ENCODE peak calls at places on chromosomes 1 and 21, in eight cellular contexts. I is cardiac muscle cell; W is IMR-90; N is breast epithelium; G is nephron progenitor cell; X is CD4-positive, alpha-beta T cell; T is GM12865; E is psoas muscle. M is an unnamed sample.

GRCh38 chr21:28872218-28872617 is 120.5 kb downstream of the LTN1 start:
- DNase-seq in I (no peak), N (no peak), E (no peak), G (no peak), W (no peak), T (no peak), X (no peak), M (no peak)

GRCh38 chr1:73382971-73383370 is 815.0 kb downstream of the LRRIQ3 start:
- DNase-seq in I (no peak), G (no peak), E (no peak), W (no peak), N (no peak), X (no peak), T (no peak), M (no peak)

GRCh38 chr1:201530741-201531521 is 8.0 kb upstream of the NAV1 start:
- DNase-seq in I (peak), G (peak), X (no peak), N (peak), W (peak), E (peak), T (peak), M (peak)

GRCh38 chr1:70071597-70071996 is 133.8 kb downstream of the LRRC40 start:
- DNase-seq in E (no peak), I (no peak), N (no peak), X (no peak), G (no peak), T (no peak), W (peak), M (no peak)

GRCh38 chr1:27601771-27602509 is 2.0 kb downstream of the AHDC1 start:
- DNase-seq in W (no peak), E (peak), T (no peak), G (peak), I (peak), X (no peak), N (peak), M (peak)

GRCh38 chr1:231592809-231593208 is 33.8 kb upstream of the DISC1 start:
- DNase-seq in W (no peak), I (no peak), G (no peak), T (no peak), X (no peak), N (no peak), E (no peak), M (no peak)

GRCh38 chr1:11071463-11072215 is 11.8 kb upstream of the SRM start:
- DNase-seq in W (no peak), T (no peak), X (no peak), E (peak), I (no peak), N (no peak), G (no peak), M (no peak)

GRCh38 chr1:193730017-193730416 is 543.6 kb upstream of the B3GALT2 start:
- DNase-seq in X (no peak), I (no peak), G (no peak), N (no peak), W (peak), T (no peak), E (no peak), M (no peak)

GRCh38 chr1:169999357-169999756 is 75.1 kb downstream of the KIFAP3 start:
- DNase-seq in T (no peak), N (no peak), E (no peak), W (peak), G (no peak), I (no peak), X (no peak), M (no peak)

GRCh38 chr1:163038928-163039327 is 30.2 kb upstream of the RGS4 start:
- DNase-seq in E (no peak), G (no peak), T (no peak), W (no peak), X (no peak), I (no peak), N (no peak), M (no peak)

GRCh38 chr1:217585577-217585976 is 45.3 kb downstream of the GPATCH2 start:
- DNase-seq in T (no peak), W (no peak), X (no peak), E (no peak), G (no peak), N (no peak), I (no peak), M (no peak)

GRCh38 chr1:191734321-191734720 is 423.9 kb upstream of the RGS18 start:
- DNase-seq in T (no peak), E (no peak), X (no peak), G (no peak), N (no peak), W (no peak), I (no peak), M (no peak)

GRCh38 chr21:42614811-42615342 is 38.5 kb upstream of the PDE9A start:
- DNase-seq in T (peak), I (no peak), X (peak), N (peak), E (no peak), W (no peak), G (peak), M (peak)

GRCh38 chr1:1250828-1251284 is 4.3 kb upstream of the C1QTNF12 start:
- DNase-seq in G (no peak), N (no peak), X (peak), I (no peak), W (no peak), T (peak), E (no peak), M (peak)

GRCh38 chr21:16419188-16419874 is 689.5 kb downstream of the USP25 start:
- DNase-seq in X (no peak), G (peak), T (no peak), W (peak), E (peak), N (peak), I (peak), M (no peak)

GRCh38 chr1:117284408-117285215 is 73.9 kb upstream of the VTCN1 start:
- DNase-seq in E (no peak), W (peak), X (no peak), I (peak), N (no peak), T (peak), G (no peak), M (peak)

GRCh38 chr1:202090994-202091393 is 31.7 kb upstream of the GPR37L1 start:
- DNase-seq in T (no peak), I (no peak), E (no peak), G (no peak), X (no peak), N (no peak), W (no peak), M (no peak)

GRCh38 chr1:25197982-25198681 is 34.2 kb downstream of the SYF2 start:
- DNase-seq in G (peak), W (no peak), N (peak), E (no peak), T (no peak), X (no peak), I (no peak), M (no peak)

GRCh38 chr1:18599704-18600103 is 30.9 kb upstream of the PAX7 start:
- DNase-seq in G (no peak), N (no peak), E (no peak), X (no peak), W (no peak), I (no peak), T (no peak), M (no peak)

GRCh38 chr1:183870351-183871077 is 65.6 kb downstream of the RGL1 start:
- DNase-seq in I (no peak), N (no peak), G (no peak), T (no peak), X (no peak), W (peak), E (peak), M (no peak)

GRCh38 chr1:66300986-66301451 is 232.9 kb upstream of the SGIP1 start:
- DNase-seq in X (no peak), G (no peak), W (peak), N (no peak), T (peak), E (no peak), I (no peak), M (peak)

GRCh38 chr1:166490437-166490784 is 323.6 kb upstream of the FAM78B start:
- DNase-seq in T (no peak), N (no peak), X (no peak), W (no peak), E (no peak), I (no peak), G (no peak), M (peak)

GRCh38 chr21:38937844-38938243 is 132.1 kb downstream of the ETS2 start:
- DNase-seq in G (no peak), N (no peak), W (no peak), E (no peak), I (no peak), X (no peak), T (no peak), M (no peak)

GRCh38 chr21:36908260-36908908 is 58.1 kb downstream of the HLCS start:
- DNase-seq in W (peak), G (no peak), X (no peak), T (no peak), E (no peak), N (no peak), I (no peak), M (no peak)

GRCh38 chr1:934991-935750 is 11.4 kb downstream of the SAMD11 start:
- DNase-seq in N (no peak), T (no peak), W (no peak), G (no peak), X (no peak), E (no peak), I (no peak), M (no peak)

GRCh38 chr1:67451815-67452214 is 21.6 kb upstream of the SERBP1 start:
- DNase-seq in X (no peak), T (no peak), G (no peak), E (no peak), I (no peak), N (no peak), W (no peak), M (no peak)

GRCh38 chr1:228894442-228894989 is 159.2 kb downstream of the RHOU start:
- DNase-seq in T (no peak), I (no peak), G (no peak), W (no peak), N (no peak), E (no peak), X (no peak), M (no peak)

GRCh38 chr1:42765832-42766722 is 751 bp downstream of the P3H1 start:
- DNase-seq in X (peak), G (peak), T (peak), W (peak), E (no peak), I (peak), N (no peak), M (peak)

GRCh38 chr1:198919667-198920398 is 281.0 kb downstream of the PTPRC start:
- DNase-seq in I (no peak), G (no peak), T (peak), E (no peak), N (no peak), X (no peak), W (no peak), M (no peak)

GRCh38 chr1:198923940-198924339 is 285.1 kb downstream of the PTPRC start:
- DNase-seq in X (no peak), N (no peak), E (no peak), W (no peak), G (no peak), T (no peak), I (no peak), M (no peak)

GRCh38 chr1:198925575-198925974 is 286.7 kb downstream of the PTPRC start:
- DNase-seq in X (no peak), E (no peak), W (no peak), G (no peak), N (no peak), T (no peak), I (no peak), M (no peak)

GRCh38 chr1:198918920-198919319 is 280.1 kb downstream of the PTPRC start:
- DNase-seq in I (no peak), T (no peak), X (no peak), G (no peak), E (no peak), W (peak), N (no peak), M (no peak)

GRCh38 chr1:198922638-198923430 is 284.0 kb downstream of the PTPRC start:
- DNase-seq in N (no peak), I (no peak), X (no peak), W (no peak), G (no peak), T (peak), E (no peak), M (no peak)
- TF ChIP-seq CTCF in N (no peak), I (no peak), X (no peak), W (no peak), G (no peak), T (no peak), E (no peak), M (no peak)

DNA sequence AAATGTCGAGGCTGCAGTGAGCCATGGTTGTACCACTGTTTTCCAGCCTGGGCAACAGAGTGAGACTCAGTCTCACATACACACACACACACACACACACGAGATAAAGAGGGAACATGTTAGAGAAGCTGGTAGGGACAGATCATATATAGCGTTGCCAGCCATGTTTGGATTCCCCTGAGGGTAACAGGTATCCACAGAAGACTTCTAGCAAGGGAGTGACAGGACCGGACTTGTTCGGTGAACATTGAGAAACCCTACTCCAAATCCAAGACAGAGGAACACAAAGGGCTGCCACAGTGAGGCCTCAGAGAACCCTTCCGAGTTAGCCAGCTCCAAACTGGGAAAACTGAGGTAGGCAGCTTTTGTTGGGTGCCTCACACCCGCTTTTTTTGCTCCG is 3.7 kb upstream of the SARS1 start:
- DNase-seq in W (no peak), I (no peak), X (no peak), N (peak), G (no peak), E (no peak), T (no peak), M (no peak)
- TF ChIP-seq CTCF in W (no peak), I (no peak), X (no peak), N (no peak), G (no peak), E (no peak), T (no peak), M (no peak)

DNA sequence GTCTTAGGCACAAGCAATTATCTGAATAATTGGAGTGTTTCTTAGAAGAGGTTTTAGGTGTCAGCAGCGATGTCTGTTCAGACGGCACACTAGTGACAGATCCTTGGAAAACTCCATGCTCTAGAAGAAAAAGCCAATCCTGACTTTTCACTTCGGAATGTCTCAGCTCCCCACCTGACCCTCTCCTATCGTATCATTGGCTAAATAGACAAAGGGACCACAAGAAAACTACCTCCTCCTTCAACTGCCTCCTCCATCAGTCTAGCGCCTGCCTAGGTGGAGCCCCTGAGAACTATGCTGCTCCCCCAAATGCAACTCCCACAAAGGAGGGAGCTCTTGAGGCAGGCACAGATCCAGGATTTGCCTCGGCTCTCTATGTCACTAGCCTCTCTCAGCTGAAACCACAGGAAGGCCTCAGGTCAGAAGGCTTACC is 148.4 kb downstream of the TOMM20 start:
- DNase-seq in G (no peak), I (no peak), X (no peak), W (no peak), E (no peak), T (peak), N (no peak), M (no peak)
- TF ChIP-seq CTCF in G (no peak), I (peak), X (no peak), W (no peak), E (no peak), T (no peak), N (no peak), M (no peak)

GRCh38 chr1:160083968-160084770 is 2.8 kb downstream of the KCNJ9 start:
- DNase-seq in G (peak), T (peak), X (peak), W (no peak), E (peak), N (no peak), I (peak), M (peak)
- TF ChIP-seq CTCF in G (peak), T (peak), X (peak), W (peak), E (peak), N (peak), I (peak), M (peak)